ENCODE peak calls at places on chromosomes 12 and 14, in eight cellular contexts. E is adrenal gland, H is prostate gland, T is esophagus squamous epithelium, Y is ovary, F is gastrocnemius medialis, U is IMR-90, J is uterus. S is an unnamed sample.
A peak's percentile ranks its signal among the peaks of the same experiment; 100 is the strongest.

GRCh38 chr14:38964630-38965029 is 138.4 kb downstream of the SEC23A start:
- DNase-seq in E (no peak), H (no peak), T (no peak), Y (no peak), F (no peak), U (peak; percentile 36), J (no peak), S (no peak)

GRCh38 chr14:51865953-51866747 is 5.7 kb downstream of the GNG2 start:
- DNase-seq in E (no peak), H (no peak), T (no peak), Y (no peak), F (no peak), U (no peak), J (no peak), S (no peak)

GRCh38 chr12:6313326-6313940 is 3.0 kb downstream of the PLEKHG6 start:
- DNase-seq in E (no peak), H (no peak), T (no peak), Y (no peak), F (no peak), U (no peak), J (no peak), S (no peak)

GRCh38 chr12:46372131-46372851 is at the start of gene SLC38A2:
- DNase-seq in E (peak; percentile 97), H (peak; percentile 98), T (peak; percentile 88), Y (peak; percentile 99), F (peak; percentile 97), U (peak; percentile 90), J (peak; percentile 98), S (peak; percentile 83)

GRCh38 chr12:108298761-108299275 is 40.3 kb downstream of the CMKLR1 start:
- DNase-seq in E (no peak), H (no peak), T (no peak), Y (no peak), F (no peak), U (no peak), J (no peak), S (no peak)

GRCh38 chr12:112941528-112942335 is 3.5 kb downstream of the OAS3 start:
- DNase-seq in E (no peak), H (no peak), T (no peak), Y (no peak), F (no peak), U (no peak), J (no peak), S (no peak)

GRCh38 chr12:124190301-124191023 is 104.4 kb upstream of the RFLNA start:
- DNase-seq in E (no peak), H (no peak), T (no peak), Y (no peak), F (no peak), U (no peak), J (no peak), S (no peak)

GRCh38 chr12:81170072-81170471 is 92.2 kb downstream of the ACSS3 start:
- DNase-seq in E (no peak), H (no peak), T (no peak), Y (no peak), F (no peak), U (peak; percentile 13), J (no peak), S (peak; percentile 2)

GRCh38 chr14:106872619-106873446 is 1346.5 kb downstream of the TMEM121 start:
- DNase-seq in E (peak; percentile 46), H (peak; percentile 67), T (no peak), Y (peak; percentile 68), F (no peak), U (no peak), J (no peak), S (no peak)

GRCh38 chr12:124745891-124746570 is 117.6 kb downstream of the SCARB1 start:
- DNase-seq in E (peak; percentile 96), H (peak; percentile 92), T (no peak), Y (peak; percentile 92), F (peak; percentile 91), U (peak; percentile 81), J (peak; percentile 97), S (peak; percentile 84)

GRCh38 chr12:56336361-56337167 is 2.1 kb upstream of the IL23A start:
- DNase-seq in E (no peak), H (no peak), T (no peak), Y (no peak), F (no peak), U (no peak), J (no peak), S (no peak)

GRCh38 chr14:69154779-69155178 is 1.9 kb upstream of the DCAF5 start:
- DNase-seq in E (peak; percentile 70), H (no peak), T (no peak), Y (no peak), F (no peak), U (no peak), J (no peak), S (no peak)

GRCh38 chr14:71311061-71311460 is 403.8 kb downstream of the PCNX1 start:
- DNase-seq in E (no peak), H (no peak), T (no peak), Y (no peak), F (no peak), U (no peak), J (no peak), S (no peak)

GRCh38 chr12:32454866-32455265 is 55.5 kb downstream of the FGD4 start:
- DNase-seq in E (no peak), H (peak; percentile 19), T (no peak), Y (no peak), F (no peak), U (no peak), J (no peak), S (no peak)

DNA sequence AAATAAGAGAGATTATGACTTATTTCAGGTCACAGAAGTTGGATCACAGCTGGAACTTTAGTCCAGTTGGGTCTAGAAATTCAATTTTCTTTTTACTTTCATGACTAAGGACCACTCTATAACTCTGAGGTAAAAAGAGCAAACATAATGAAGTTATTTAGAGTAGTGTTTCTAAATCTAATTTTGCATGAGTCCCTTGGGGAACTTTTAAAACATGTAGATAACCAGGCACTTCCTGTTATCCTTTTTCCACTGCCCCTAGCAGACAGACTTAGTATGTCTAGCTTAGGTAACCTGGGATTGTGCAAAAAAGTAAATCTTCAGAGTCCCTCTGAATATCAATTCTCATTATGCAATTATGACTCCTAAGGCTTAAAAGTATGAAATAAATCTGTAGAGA is 371.2 kb downstream of the DIO2 start:
- DNase-seq in E (no peak), H (no peak), T (no peak), Y (no peak), F (no peak), U (no peak), J (no peak), S (no peak)
- TF ChIP-seq POLR2A in E (no peak), H (no peak), T (no peak), Y (no peak), F (no peak), U (no peak), J (no peak), S (no peak)

GRCh38 chr14:95545769-95546168 is 10.9 kb downstream of the GLRX5 start:
- DNase-seq in E (no peak), H (no peak), T (no peak), Y (no peak), F (no peak), U (peak; percentile 97), J (no peak), S (peak; percentile 44)

GRCh38 chr14:95548328-95548929 is 13.6 kb downstream of the GLRX5 start:
- DNase-seq in E (no peak), H (no peak), T (no peak), Y (no peak), F (no peak), U (no peak), J (no peak), S (no peak)

GRCh38 chr14:95547272-95547625 is 12.4 kb downstream of the GLRX5 start:
- DNase-seq in E (no peak), H (no peak), T (no peak), Y (no peak), F (no peak), U (no peak), J (no peak), S (no peak)

GRCh38 chr14:95549656-95550585 is 15.1 kb downstream of the GLRX5 start:
- DNase-seq in E (no peak), H (no peak), T (no peak), Y (no peak), F (no peak), U (no peak), J (no peak), S (no peak)

GRCh38 chr14:95547626-95548327 is 12.9 kb downstream of the GLRX5 start:
- DNase-seq in E (no peak), H (no peak), T (no peak), Y (no peak), F (no peak), U (peak; percentile 66), J (no peak), S (peak; percentile 72)
- TF ChIP-seq POLR2A in E (no peak), H (no peak), T (no peak), Y (no peak), F (no peak), U (no peak), J (no peak), S (no peak)

GRCh38 chr12:34347367-34347766 is 325.1 kb downstream of the ALG10 start:
- DNase-seq in E (no peak), H (no peak), T (no peak), Y (no peak), F (no peak), U (no peak), J (no peak), S (peak; percentile 21)
- TF ChIP-seq POLR2A in E (no peak), H (no peak), T (no peak), Y (no peak), F (no peak), U (no peak), J (no peak), S (no peak)

GRCh38 chr12:132621657-132622435 is 3.3 kb downstream of the P2RX2 start:
- DNase-seq in E (no peak), H (no peak), T (no peak), Y (peak; percentile 45), F (no peak), U (no peak), J (no peak), S (no peak)
- TF ChIP-seq POLR2A in E (no peak), H (no peak), T (no peak), Y (no peak), F (no peak), U (no peak), J (no peak), S (no peak)

DNA sequence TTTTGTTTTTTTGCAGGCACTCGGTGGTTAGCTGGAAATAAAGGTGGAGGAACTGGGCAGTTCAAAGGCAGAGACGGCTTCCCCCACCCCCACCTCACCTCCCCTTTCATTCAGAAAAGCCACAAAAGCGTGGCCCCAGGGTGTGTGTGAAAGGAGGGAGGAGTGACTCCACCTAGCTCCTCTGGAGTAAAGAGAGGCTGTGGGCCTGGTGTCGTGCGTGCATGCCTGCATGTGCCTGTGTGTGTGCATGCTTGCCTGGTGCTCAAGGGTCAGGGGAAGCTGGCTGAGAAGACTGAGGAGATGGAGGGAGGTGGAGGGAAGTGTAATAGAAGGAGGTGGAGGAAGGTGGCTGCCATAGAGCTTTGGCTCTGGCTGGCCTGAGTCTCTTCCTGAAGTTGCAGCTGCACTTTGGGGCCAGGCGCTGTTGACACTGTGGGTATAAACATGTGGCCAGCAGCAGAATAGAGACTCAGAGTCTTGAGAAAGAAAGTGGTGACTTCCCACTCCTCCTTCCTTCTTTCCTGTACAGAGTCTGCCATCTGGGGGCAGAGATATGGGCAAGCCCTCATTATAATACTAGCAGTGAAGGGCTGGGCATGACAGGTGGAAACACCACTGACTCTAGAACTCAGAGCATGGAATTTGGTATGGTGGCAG is 36.9 kb upstream of the SINHCAF start:
- DNase-seq in E (no peak), H (peak; percentile 46), T (no peak), Y (no peak), F (no peak), U (no peak), J (no peak), S (no peak)
- TF ChIP-seq POLR2A in E (no peak), H (no peak), T (no peak), Y (no peak), F (no peak), U (no peak), J (no peak), S (no peak)